ENCODE peak calls at places on chromosomes 1 and 21, in six cellular contexts. One of them, this sample, is unnamed.

GRCh38 chr1:74673351-74674111 is at the start of gene ERICH3:
- DNase-seq in HEK293T: no peak
- DNase-seq in stimulated activated CD8-positive, alpha-beta memory T cell treated with anti-CD3 and anti-CD28 coated beads, Interleukin-4, amount 100 ng/mL, for 4 hours: no peak
- DNase-seq in stimulated activated naive CD8-positive, alpha-beta T cell treated with anti-CD3 and anti-CD28 coated beads, Interleukin-15, amount 100 ng/mL, for 72 hours: no peak
- DNase-seq in H7: peak
- DNase-seq in lower leg skin: no peak
- DNase-seq in this sample: peak

GRCh38 chr1:15803380-15803779 is 4.1 kb downstream of the UQCRHL start:
- DNase-seq in HEK293T: peak
- DNase-seq in stimulated activated CD8-positive, alpha-beta memory T cell treated with anti-CD3 and anti-CD28 coated beads, Interleukin-4, amount 100 ng/mL, for 4 hours: no peak
- DNase-seq in stimulated activated naive CD8-positive, alpha-beta T cell treated with anti-CD3 and anti-CD28 coated beads, Interleukin-15, amount 100 ng/mL, for 72 hours: peak
- DNase-seq in H7: peak
- DNase-seq in lower leg skin: no peak
- DNase-seq in this sample: peak

GRCh38 chr1:30863955-30864604 is 44.5 kb downstream of the SDC3 start:
- DNase-seq in HEK293T: no peak
- DNase-seq in stimulated activated CD8-positive, alpha-beta memory T cell treated with anti-CD3 and anti-CD28 coated beads, Interleukin-4, amount 100 ng/mL, for 4 hours: no peak
- DNase-seq in stimulated activated naive CD8-positive, alpha-beta T cell treated with anti-CD3 and anti-CD28 coated beads, Interleukin-15, amount 100 ng/mL, for 72 hours: no peak
- DNase-seq in H7: no peak
- DNase-seq in lower leg skin: no peak
- DNase-seq in this sample: no peak

GRCh38 chr1:109370712-109371270 is 26.9 kb downstream of the SORT1 start:
- DNase-seq in HEK293T: no peak
- DNase-seq in stimulated activated CD8-positive, alpha-beta memory T cell treated with anti-CD3 and anti-CD28 coated beads, Interleukin-4, amount 100 ng/mL, for 4 hours: no peak
- DNase-seq in stimulated activated naive CD8-positive, alpha-beta T cell treated with anti-CD3 and anti-CD28 coated beads, Interleukin-15, amount 100 ng/mL, for 72 hours: no peak
- DNase-seq in H7: no peak
- DNase-seq in lower leg skin: no peak
- DNase-seq in this sample: no peak

GRCh38 chr1:89587728-89588127 is 45.2 kb upstream of the LRRC8C start:
- DNase-seq in HEK293T: no peak
- DNase-seq in stimulated activated CD8-positive, alpha-beta memory T cell treated with anti-CD3 and anti-CD28 coated beads, Interleukin-4, amount 100 ng/mL, for 4 hours: no peak
- DNase-seq in stimulated activated naive CD8-positive, alpha-beta T cell treated with anti-CD3 and anti-CD28 coated beads, Interleukin-15, amount 100 ng/mL, for 72 hours: no peak
- DNase-seq in H7: no peak
- DNase-seq in lower leg skin: no peak
- DNase-seq in this sample: no peak

GRCh38 chr1:180283098-180283497 is 53.0 kb downstream of the LHX4 start:
- DNase-seq in HEK293T: no peak
- DNase-seq in stimulated activated CD8-positive, alpha-beta memory T cell treated with anti-CD3 and anti-CD28 coated beads, Interleukin-4, amount 100 ng/mL, for 4 hours: no peak
- DNase-seq in stimulated activated naive CD8-positive, alpha-beta T cell treated with anti-CD3 and anti-CD28 coated beads, Interleukin-15, amount 100 ng/mL, for 72 hours: no peak
- DNase-seq in H7: no peak
- DNase-seq in lower leg skin: no peak
- DNase-seq in this sample: no peak

GRCh38 chr1:33005812-33006465 is 30.7 kb downstream of the AK2 start:
- DNase-seq in HEK293T: no peak
- DNase-seq in stimulated activated CD8-positive, alpha-beta memory T cell treated with anti-CD3 and anti-CD28 coated beads, Interleukin-4, amount 100 ng/mL, for 4 hours: no peak
- DNase-seq in stimulated activated naive CD8-positive, alpha-beta T cell treated with anti-CD3 and anti-CD28 coated beads, Interleukin-15, amount 100 ng/mL, for 72 hours: no peak
- DNase-seq in H7: no peak
- DNase-seq in lower leg skin: no peak
- DNase-seq in this sample: no peak

GRCh38 chr1:195481293-195481692 is 1126.9 kb downstream of the KCNT2 start:
- DNase-seq in HEK293T: no peak
- DNase-seq in stimulated activated CD8-positive, alpha-beta memory T cell treated with anti-CD3 and anti-CD28 coated beads, Interleukin-4, amount 100 ng/mL, for 4 hours: no peak
- DNase-seq in stimulated activated naive CD8-positive, alpha-beta T cell treated with anti-CD3 and anti-CD28 coated beads, Interleukin-15, amount 100 ng/mL, for 72 hours: no peak
- DNase-seq in H7: no peak
- DNase-seq in lower leg skin: no peak
- DNase-seq in this sample: no peak

GRCh38 chr1:201686709-201687455 is 142.1 kb upstream of the IPO9 start:
- DNase-seq in HEK293T: no peak
- DNase-seq in stimulated activated CD8-positive, alpha-beta memory T cell treated with anti-CD3 and anti-CD28 coated beads, Interleukin-4, amount 100 ng/mL, for 4 hours: no peak
- DNase-seq in stimulated activated naive CD8-positive, alpha-beta T cell treated with anti-CD3 and anti-CD28 coated beads, Interleukin-15, amount 100 ng/mL, for 72 hours: no peak
- DNase-seq in H7: peak
- DNase-seq in lower leg skin: no peak
- DNase-seq in this sample: peak

GRCh38 chr1:177256153-177256814 is 85.5 kb downstream of the BRINP2 start:
- DNase-seq in HEK293T: peak
- DNase-seq in stimulated activated CD8-positive, alpha-beta memory T cell treated with anti-CD3 and anti-CD28 coated beads, Interleukin-4, amount 100 ng/mL, for 4 hours: no peak
- DNase-seq in stimulated activated naive CD8-positive, alpha-beta T cell treated with anti-CD3 and anti-CD28 coated beads, Interleukin-15, amount 100 ng/mL, for 72 hours: no peak
- DNase-seq in H7: peak
- DNase-seq in lower leg skin: no peak
- DNase-seq in this sample: no peak

GRCh38 chr1:78536427-78536826 is 45.7 kb downstream of the PTGFR start:
- DNase-seq in HEK293T: no peak
- DNase-seq in stimulated activated CD8-positive, alpha-beta memory T cell treated with anti-CD3 and anti-CD28 coated beads, Interleukin-4, amount 100 ng/mL, for 4 hours: no peak
- DNase-seq in stimulated activated naive CD8-positive, alpha-beta T cell treated with anti-CD3 and anti-CD28 coated beads, Interleukin-15, amount 100 ng/mL, for 72 hours: no peak
- DNase-seq in H7: no peak
- DNase-seq in lower leg skin: no peak
- DNase-seq in this sample: no peak

GRCh38 chr1:50921029-50921428 is 39.0 kb downstream of the FAF1 start:
- DNase-seq in HEK293T: no peak
- DNase-seq in stimulated activated CD8-positive, alpha-beta memory T cell treated with anti-CD3 and anti-CD28 coated beads, Interleukin-4, amount 100 ng/mL, for 4 hours: no peak
- DNase-seq in stimulated activated naive CD8-positive, alpha-beta T cell treated with anti-CD3 and anti-CD28 coated beads, Interleukin-15, amount 100 ng/mL, for 72 hours: no peak
- DNase-seq in H7: peak
- DNase-seq in lower leg skin: no peak
- DNase-seq in this sample: no peak

GRCh38 chr1:26541816-26542711 is 12.5 kb downstream of the RPS6KA1 start:
- DNase-seq in HEK293T: peak
- DNase-seq in stimulated activated CD8-positive, alpha-beta memory T cell treated with anti-CD3 and anti-CD28 coated beads, Interleukin-4, amount 100 ng/mL, for 4 hours: peak
- DNase-seq in stimulated activated naive CD8-positive, alpha-beta T cell treated with anti-CD3 and anti-CD28 coated beads, Interleukin-15, amount 100 ng/mL, for 72 hours: peak
- DNase-seq in H7: peak
- DNase-seq in lower leg skin: peak
- DNase-seq in this sample: no peak

GRCh38 chr1:221435510-221435909 is 306.4 kb downstream of the DUSP10 start:
- DNase-seq in HEK293T: peak
- DNase-seq in stimulated activated CD8-positive, alpha-beta memory T cell treated with anti-CD3 and anti-CD28 coated beads, Interleukin-4, amount 100 ng/mL, for 4 hours: no peak
- DNase-seq in stimulated activated naive CD8-positive, alpha-beta T cell treated with anti-CD3 and anti-CD28 coated beads, Interleukin-15, amount 100 ng/mL, for 72 hours: no peak
- DNase-seq in H7: peak
- DNase-seq in lower leg skin: no peak
- DNase-seq in this sample: no peak

GRCh38 chr1:203153989-203154821 is 21.4 kb downstream of the MYBPH start:
- DNase-seq in HEK293T: no peak
- DNase-seq in stimulated activated CD8-positive, alpha-beta memory T cell treated with anti-CD3 and anti-CD28 coated beads, Interleukin-4, amount 100 ng/mL, for 4 hours: no peak
- DNase-seq in stimulated activated naive CD8-positive, alpha-beta T cell treated with anti-CD3 and anti-CD28 coated beads, Interleukin-15, amount 100 ng/mL, for 72 hours: no peak
- DNase-seq in H7: no peak
- DNase-seq in lower leg skin: no peak
- DNase-seq in this sample: no peak

GRCh38 chr1:1066403-1067283 is 7.5 kb downstream of the RNF223 start:
- DNase-seq in HEK293T: no peak
- DNase-seq in stimulated activated CD8-positive, alpha-beta memory T cell treated with anti-CD3 and anti-CD28 coated beads, Interleukin-4, amount 100 ng/mL, for 4 hours: no peak
- DNase-seq in stimulated activated naive CD8-positive, alpha-beta T cell treated with anti-CD3 and anti-CD28 coated beads, Interleukin-15, amount 100 ng/mL, for 72 hours: no peak
- DNase-seq in H7: no peak
- DNase-seq in lower leg skin: no peak
- DNase-seq in this sample: no peak

GRCh38 chr1:53334781-53335180 is 6.9 kb upstream of the LRP8 start:
- DNase-seq in HEK293T: no peak
- DNase-seq in stimulated activated CD8-positive, alpha-beta memory T cell treated with anti-CD3 and anti-CD28 coated beads, Interleukin-4, amount 100 ng/mL, for 4 hours: no peak
- DNase-seq in stimulated activated naive CD8-positive, alpha-beta T cell treated with anti-CD3 and anti-CD28 coated beads, Interleukin-15, amount 100 ng/mL, for 72 hours: peak
- DNase-seq in H7: no peak
- DNase-seq in lower leg skin: no peak
- DNase-seq in this sample: no peak

GRCh38 chr1:232707142-232707541 is 77.2 kb upstream of the SIPA1L2 start:
- DNase-seq in HEK293T: no peak
- DNase-seq in stimulated activated CD8-positive, alpha-beta memory T cell treated with anti-CD3 and anti-CD28 coated beads, Interleukin-4, amount 100 ng/mL, for 4 hours: no peak
- DNase-seq in stimulated activated naive CD8-positive, alpha-beta T cell treated with anti-CD3 and anti-CD28 coated beads, Interleukin-15, amount 100 ng/mL, for 72 hours: no peak
- DNase-seq in H7: no peak
- DNase-seq in lower leg skin: peak
- DNase-seq in this sample: no peak

GRCh38 chr21:44886113-44887075 is 12.9 kb upstream of the PTTG1IP start:
- DNase-seq in HEK293T: no peak
- DNase-seq in stimulated activated CD8-positive, alpha-beta memory T cell treated with anti-CD3 and anti-CD28 coated beads, Interleukin-4, amount 100 ng/mL, for 4 hours: no peak
- DNase-seq in stimulated activated naive CD8-positive, alpha-beta T cell treated with anti-CD3 and anti-CD28 coated beads, Interleukin-15, amount 100 ng/mL, for 72 hours: no peak
- DNase-seq in H7: peak
- DNase-seq in lower leg skin: no peak
- DNase-seq in this sample: no peak

GRCh38 chr21:37380349-37381323 is 14.1 kb downstream of the DYRK1A start:
- DNase-seq in HEK293T: no peak
- DNase-seq in stimulated activated CD8-positive, alpha-beta memory T cell treated with anti-CD3 and anti-CD28 coated beads, Interleukin-4, amount 100 ng/mL, for 4 hours: no peak
- DNase-seq in stimulated activated naive CD8-positive, alpha-beta T cell treated with anti-CD3 and anti-CD28 coated beads, Interleukin-15, amount 100 ng/mL, for 72 hours: no peak
- DNase-seq in H7: peak
- DNase-seq in lower leg skin: no peak
- DNase-seq in this sample: no peak

GRCh38 chr21:35738342-35738961 is 321.9 kb downstream of the SETD4 start:
- DNase-seq in HEK293T: no peak
- DNase-seq in stimulated activated CD8-positive, alpha-beta memory T cell treated with anti-CD3 and anti-CD28 coated beads, Interleukin-4, amount 100 ng/mL, for 4 hours: no peak
- DNase-seq in stimulated activated naive CD8-positive, alpha-beta T cell treated with anti-CD3 and anti-CD28 coated beads, Interleukin-15, amount 100 ng/mL, for 72 hours: no peak
- DNase-seq in H7: no peak
- DNase-seq in lower leg skin: no peak
- DNase-seq in this sample: no peak

GRCh38 chr1:67937651-67938050 is 104.4 kb upstream of the GNG12 start:
- DNase-seq in HEK293T: no peak
- DNase-seq in stimulated activated CD8-positive, alpha-beta memory T cell treated with anti-CD3 and anti-CD28 coated beads, Interleukin-4, amount 100 ng/mL, for 4 hours: no peak
- DNase-seq in stimulated activated naive CD8-positive, alpha-beta T cell treated with anti-CD3 and anti-CD28 coated beads, Interleukin-15, amount 100 ng/mL, for 72 hours: no peak
- DNase-seq in H7: no peak
- DNase-seq in lower leg skin: no peak
- DNase-seq in this sample: no peak

GRCh38 chr1:212633144-212633543 is 24.6 kb downstream of the ATF3 start:
- DNase-seq in HEK293T: no peak
- DNase-seq in stimulated activated CD8-positive, alpha-beta memory T cell treated with anti-CD3 and anti-CD28 coated beads, Interleukin-4, amount 100 ng/mL, for 4 hours: no peak
- DNase-seq in stimulated activated naive CD8-positive, alpha-beta T cell treated with anti-CD3 and anti-CD28 coated beads, Interleukin-15, amount 100 ng/mL, for 72 hours: no peak
- DNase-seq in H7: no peak
- DNase-seq in lower leg skin: no peak
- DNase-seq in this sample: no peak

GRCh38 chr21:26177187-26177586 is 6.6 kb upstream of the APP start:
- DNase-seq in HEK293T: no peak
- DNase-seq in stimulated activated CD8-positive, alpha-beta memory T cell treated with anti-CD3 and anti-CD28 coated beads, Interleukin-4, amount 100 ng/mL, for 4 hours: no peak
- DNase-seq in stimulated activated naive CD8-positive, alpha-beta T cell treated with anti-CD3 and anti-CD28 coated beads, Interleukin-15, amount 100 ng/mL, for 72 hours: no peak
- DNase-seq in H7: no peak
- DNase-seq in lower leg skin: peak
- DNase-seq in this sample: no peak

GRCh38 chr1:4603317-4604110 is 50.9 kb upstream of the AJAP1 start:
- DNase-seq in HEK293T: no peak
- DNase-seq in stimulated activated CD8-positive, alpha-beta memory T cell treated with anti-CD3 and anti-CD28 coated beads, Interleukin-4, amount 100 ng/mL, for 4 hours: no peak
- DNase-seq in stimulated activated naive CD8-positive, alpha-beta T cell treated with anti-CD3 and anti-CD28 coated beads, Interleukin-15, amount 100 ng/mL, for 72 hours: no peak
- DNase-seq in H7: no peak
- DNase-seq in lower leg skin: no peak
- DNase-seq in this sample: no peak